ENCODE peak calls at places on chromosomes 4 and X, in eight cellular contexts. One of them, this sample, is unnamed. For H3K4me1 and H3K27me3, the result is how much of the 10 kb centered on the place peaks cover.

GRCh38 chrX:1394731-1395501 is 3.0 kb upstream of the SLC25A6 start:
- DNase-seq in ovary: peak
- DNase-seq in H9: no peak
- DNase-seq in stomach: no peak
- DNase-seq in lung: no peak
- DNase-seq in tibial nerve: no peak
- DNase-seq in HCT116: no peak
- DNase-seq in neural progenitor cell: no peak
- DNase-seq in this sample: peak

GRCh38 chr4:181908168-181908567 is 335.0 kb upstream of the TENM3 start:
- DNase-seq in lung: no peak
- DNase-seq in tibial nerve: no peak
- DNase-seq in stomach: no peak
- DNase-seq in HCT116: no peak
- DNase-seq in H9: no peak
- DNase-seq in neural progenitor cell: no peak
- DNase-seq in ovary: no peak
- DNase-seq in this sample: no peak

GRCh38 chr4:138251904-138252303 is 9.8 kb upstream of the SLC7A11 start:
- DNase-seq in tibial nerve: no peak
- DNase-seq in HCT116: no peak
- DNase-seq in stomach: no peak
- DNase-seq in ovary: no peak
- DNase-seq in neural progenitor cell: no peak
- DNase-seq in H9: no peak
- DNase-seq in lung: no peak
- DNase-seq in this sample: no peak

GRCh38 chrX:70168238-70169188 is 8.8 kb upstream of the DGAT2L6 start:
- DNase-seq in HCT116: peak
- DNase-seq in H9: peak
- DNase-seq in lung: no peak
- DNase-seq in neural progenitor cell: peak
- DNase-seq in stomach: no peak
- DNase-seq in tibial nerve: no peak
- DNase-seq in ovary: peak
- DNase-seq in this sample: no peak

GRCh38 chrX:154751121-154751668 is 318 bp upstream of the GAB3 start:
- DNase-seq in ovary: no peak
- DNase-seq in HCT116: no peak
- DNase-seq in tibial nerve: no peak
- DNase-seq in stomach: no peak
- DNase-seq in lung: no peak
- DNase-seq in H9: no peak
- DNase-seq in neural progenitor cell: no peak
- DNase-seq in this sample: no peak

GRCh38 chrX:137052641-137053235 is 18.9 kb upstream of the GPR101 start:
- DNase-seq in lung: no peak
- DNase-seq in tibial nerve: no peak
- DNase-seq in H9: peak
- DNase-seq in neural progenitor cell: peak
- DNase-seq in ovary: no peak
- DNase-seq in HCT116: no peak
- DNase-seq in stomach: no peak
- DNase-seq in this sample: no peak

GRCh38 chrX:118188977-118189376 is 72.4 kb upstream of the KLHL13 start:
- DNase-seq in stomach: no peak
- DNase-seq in neural progenitor cell: no peak
- DNase-seq in ovary: no peak
- DNase-seq in lung: no peak
- DNase-seq in tibial nerve: no peak
- DNase-seq in H9: no peak
- DNase-seq in HCT116: no peak
- DNase-seq in this sample: no peak

GRCh38 chrX:140775211-140775610 is 65.7 kb downstream of the LINC00632 start:
- DNase-seq in stomach: no peak
- DNase-seq in ovary: no peak
- DNase-seq in lung: no peak
- DNase-seq in neural progenitor cell: no peak
- DNase-seq in H9: no peak
- DNase-seq in HCT116: no peak
- DNase-seq in tibial nerve: no peak
- DNase-seq in this sample: no peak

GRCh38 chr4:185470503-185471195 is 884 bp downstream of the CCDC110 start:
- DNase-seq in H9: peak
- DNase-seq in stomach: peak
- DNase-seq in HCT116: peak
- DNase-seq in tibial nerve: peak
- DNase-seq in ovary: peak
- DNase-seq in neural progenitor cell: peak
- DNase-seq in lung: peak
- DNase-seq in this sample: peak

GRCh38 chrX:78331708-78332107 is 4.3 kb upstream of the CYSLTR1 start:
- DNase-seq in HCT116: no peak
- DNase-seq in tibial nerve: no peak
- DNase-seq in ovary: no peak
- DNase-seq in H9: no peak
- DNase-seq in lung: no peak
- DNase-seq in stomach: no peak
- DNase-seq in neural progenitor cell: no peak
- DNase-seq in this sample: no peak

GRCh38 chrX:40418413-40419195 is 162.2 kb upstream of the ATP6AP2 start:
- DNase-seq in stomach: no peak
- DNase-seq in lung: no peak
- DNase-seq in HCT116: no peak
- DNase-seq in tibial nerve: no peak
- DNase-seq in ovary: no peak
- DNase-seq in neural progenitor cell: no peak
- DNase-seq in H9: no peak
- DNase-seq in this sample: no peak

GRCh38 chr4:102546635-102547034 is 45.5 kb downstream of the NFKB1 start:
- DNase-seq in tibial nerve: no peak
- DNase-seq in neural progenitor cell: no peak
- DNase-seq in lung: no peak
- DNase-seq in stomach: no peak
- DNase-seq in ovary: no peak
- DNase-seq in HCT116: no peak
- DNase-seq in H9: no peak
- DNase-seq in this sample: no peak

GRCh38 chr4:13920901-13921300 is 293.4 kb upstream of the BOD1L1 start:
- DNase-seq in stomach: no peak
- DNase-seq in ovary: no peak
- DNase-seq in tibial nerve: peak
- DNase-seq in HCT116: no peak
- DNase-seq in neural progenitor cell: no peak
- DNase-seq in H9: peak
- DNase-seq in lung: no peak
- DNase-seq in this sample: peak

GRCh38 chrX:51894697-51895336 is 1.4 kb downstream of the MAGED1 start:
- DNase-seq in tibial nerve: no peak
- DNase-seq in H9: no peak
- DNase-seq in lung: no peak
- DNase-seq in neural progenitor cell: peak
- DNase-seq in ovary: peak
- DNase-seq in stomach: no peak
- DNase-seq in HCT116: no peak
- DNase-seq in this sample: peak

GRCh38 chr4:69025191-69025998 is 70.9 kb upstream of the UGT2B7 start:
- DNase-seq in stomach: no peak
- DNase-seq in neural progenitor cell: peak
- DNase-seq in HCT116: peak
- DNase-seq in lung: no peak
- DNase-seq in H9: peak
- DNase-seq in ovary: no peak
- DNase-seq in tibial nerve: no peak
- DNase-seq in this sample: no peak
- TF ChIP-seq CTCF in stomach: peak
- TF ChIP-seq CTCF in neural progenitor cell: peak
- TF ChIP-seq CTCF in HCT116: peak
- TF ChIP-seq CTCF in lung: no peak
- TF ChIP-seq CTCF in H9: peak
- TF ChIP-seq CTCF in ovary: no peak
- TF ChIP-seq CTCF in tibial nerve: no peak
- TF ChIP-seq CTCF in this sample: no peak

DNA sequence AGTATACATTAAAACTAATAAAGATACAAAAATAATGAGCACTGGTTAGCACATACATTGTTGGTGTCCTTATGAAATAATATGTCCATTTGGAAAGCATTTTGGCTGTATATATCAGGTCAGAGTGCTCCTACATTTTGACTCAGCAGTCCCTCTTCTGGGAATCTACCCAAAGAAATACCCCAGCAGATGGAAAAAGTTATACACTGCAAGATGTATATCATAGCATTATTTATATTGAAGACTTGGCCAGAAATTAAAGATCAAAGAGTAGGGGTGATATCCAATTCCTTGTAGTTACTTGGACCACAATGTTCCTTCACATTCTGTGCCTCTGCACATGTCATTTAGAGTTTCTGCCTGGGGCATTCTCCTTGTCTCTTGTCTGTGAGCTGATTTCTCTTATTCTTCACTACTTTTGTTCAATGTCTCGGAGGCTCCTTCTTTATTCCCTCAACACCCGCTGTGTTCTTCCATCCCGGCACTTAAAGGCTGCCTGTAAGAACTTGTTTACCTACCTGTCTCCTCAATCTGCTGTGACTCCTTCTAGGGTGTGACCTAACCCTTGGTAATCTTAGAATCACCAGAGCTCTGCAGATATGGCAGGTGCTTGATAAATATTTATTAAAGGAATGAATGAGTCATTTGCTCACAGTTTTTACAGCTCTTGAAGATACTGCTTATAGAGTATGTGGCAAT is 3.1 kb upstream of the TSPAN5 start:
- DNase-seq in lung: no peak
- DNase-seq in ovary: no peak
- DNase-seq in neural progenitor cell: peak
- DNase-seq in HCT116: peak
- DNase-seq in stomach: no peak
- DNase-seq in tibial nerve: no peak
- DNase-seq in H9: no peak
- DNase-seq in this sample: no peak
- H3K4me1 ChIP-seq in lung: under half
- H3K4me1 ChIP-seq in ovary: under half
- H3K4me1 ChIP-seq in neural progenitor cell: under half
- H3K4me1 ChIP-seq in HCT116: half or more
- H3K4me1 ChIP-seq in stomach: half or more
- H3K4me1 ChIP-seq in tibial nerve: under half
- H3K4me1 ChIP-seq in H9: under half
- H3K4me1 ChIP-seq in this sample: under half

GRCh38 chr4:184344435-184344834 is 126.8 kb upstream of the ENPP6 start:
- DNase-seq in ovary: no peak
- DNase-seq in neural progenitor cell: no peak
- DNase-seq in lung: no peak
- DNase-seq in stomach: no peak
- DNase-seq in tibial nerve: no peak
- DNase-seq in HCT116: no peak
- DNase-seq in H9: no peak
- DNase-seq in this sample: no peak
- H3K27me3 ChIP-seq in ovary: under half
- H3K27me3 ChIP-seq in neural progenitor cell: under half
- H3K27me3 ChIP-seq in lung: under half
- H3K27me3 ChIP-seq in stomach: under half
- H3K27me3 ChIP-seq in tibial nerve: under half
- H3K27me3 ChIP-seq in HCT116: under half
- H3K27me3 ChIP-seq in H9: under half
- H3K27me3 ChIP-seq in this sample: under half

DNA sequence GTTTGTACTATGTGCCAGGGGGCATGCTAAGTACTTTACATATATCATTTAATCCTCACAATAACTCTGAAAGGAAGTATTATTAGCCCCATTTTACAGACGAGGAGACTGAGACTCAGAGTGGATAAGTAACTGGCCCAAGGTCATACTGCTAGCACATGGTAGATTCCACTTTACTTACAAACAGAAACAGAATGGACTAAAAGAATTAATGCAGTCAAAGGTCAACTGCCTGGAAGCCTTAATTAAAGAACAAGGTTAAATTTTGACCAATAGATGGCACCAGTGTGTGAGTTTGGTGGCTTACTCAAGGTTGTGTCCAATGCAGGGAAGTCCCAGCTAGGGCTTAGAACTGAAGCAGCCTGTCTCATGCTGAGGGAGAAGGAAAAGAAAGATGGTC is 4.7 kb downstream of the RIPPLY1 start:
- DNase-seq in tibial nerve: no peak
- DNase-seq in stomach: no peak
- DNase-seq in HCT116: no peak
- DNase-seq in H9: no peak
- DNase-seq in ovary: no peak
- DNase-seq in lung: no peak
- DNase-seq in neural progenitor cell: peak
- DNase-seq in this sample: no peak
- TF ChIP-seq CTCF in tibial nerve: peak
- TF ChIP-seq CTCF in stomach: peak
- TF ChIP-seq CTCF in HCT116: peak
- TF ChIP-seq CTCF in H9: peak
- TF ChIP-seq CTCF in ovary: no peak
- TF ChIP-seq CTCF in lung: peak
- TF ChIP-seq CTCF in neural progenitor cell: peak
- TF ChIP-seq CTCF in this sample: peak

DNA sequence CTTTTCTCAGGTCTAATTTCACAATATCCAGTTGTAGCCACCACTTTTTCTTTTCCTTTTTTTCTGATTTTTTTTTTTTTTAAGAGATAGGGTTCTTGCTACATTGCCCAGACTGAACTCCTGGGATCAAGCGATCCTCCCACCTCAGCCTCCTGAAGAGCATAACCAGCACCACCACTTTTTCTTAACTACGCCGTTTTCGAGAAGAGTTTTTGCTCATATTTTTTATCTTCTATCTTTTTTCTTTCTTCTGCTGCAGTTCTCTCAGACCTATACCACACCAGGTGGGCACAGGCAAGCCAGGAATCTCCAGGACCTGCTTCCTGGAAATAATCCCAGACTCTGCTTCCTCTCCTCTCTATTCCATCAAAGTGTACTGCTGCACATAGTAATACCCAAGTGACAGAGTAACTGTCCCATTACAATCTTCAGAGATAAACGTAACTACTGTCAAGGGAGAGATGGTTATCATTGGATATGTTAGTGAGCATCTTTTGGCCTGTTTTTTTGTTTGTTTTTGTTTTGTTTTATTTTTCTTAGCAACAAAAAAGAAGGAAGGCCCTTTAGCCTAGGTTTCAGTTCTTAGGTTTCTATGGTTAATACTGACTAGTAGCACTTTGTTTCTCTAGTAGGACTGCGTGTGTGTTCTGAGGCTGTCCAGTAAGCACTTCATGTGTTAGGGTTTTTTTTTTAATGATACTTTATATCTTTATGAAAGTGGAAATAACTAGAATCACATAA is 59.2 kb upstream of the TXK start:
- DNase-seq in HCT116: no peak
- DNase-seq in ovary: no peak
- DNase-seq in tibial nerve: no peak
- DNase-seq in neural progenitor cell: no peak
- DNase-seq in stomach: no peak
- DNase-seq in lung: no peak
- DNase-seq in H9: no peak
- DNase-seq in this sample: no peak
- H3K4me1 ChIP-seq in HCT116: under half
- H3K4me1 ChIP-seq in ovary: under half
- H3K4me1 ChIP-seq in tibial nerve: under half
- H3K4me1 ChIP-seq in neural progenitor cell: under half
- H3K4me1 ChIP-seq in stomach: under half
- H3K4me1 ChIP-seq in lung: under half
- H3K4me1 ChIP-seq in H9: under half
- H3K4me1 ChIP-seq in this sample: under half

GRCh38 chrX:99078301-99078700 is 1331.8 kb downstream of the PCDH19 start:
- DNase-seq in stomach: no peak
- DNase-seq in ovary: no peak
- DNase-seq in neural progenitor cell: no peak
- DNase-seq in lung: no peak
- DNase-seq in tibial nerve: no peak
- DNase-seq in H9: no peak
- DNase-seq in HCT116: no peak
- DNase-seq in this sample: no peak
- H3K27me3 ChIP-seq in stomach: under half
- H3K27me3 ChIP-seq in ovary: under half
- H3K27me3 ChIP-seq in neural progenitor cell: under half
- H3K27me3 ChIP-seq in lung: under half
- H3K27me3 ChIP-seq in tibial nerve: under half
- H3K27me3 ChIP-seq in H9: under half
- H3K27me3 ChIP-seq in HCT116: under half
- H3K27me3 ChIP-seq in this sample: under half